ENCODE peak calls at places on chromosome 3, in seven cellular contexts. H is lower lobe of right lung, M is A549, L is astrocyte of the spinal cord, O is AG10803, D is cardiac muscle cell, I is upper lobe of right lung. P is an unnamed sample.

GRCh38 chr3:10867384-10867783 is 51.4 kb downstream of the SLC6A11 start:
- DNase-seq in H (no peak), M (no peak), L (peak; percentile 0), O (peak; percentile 1), D (peak; percentile 28), I (no peak), P (peak; percentile 64)

GRCh38 chr3:197518794-197519451 is 36.8 kb downstream of the BDH1 start:
- DNase-seq in H (peak; percentile 35), M (no peak), L (no peak), O (no peak), D (no peak), I (peak; percentile 48), P (no peak)

GRCh38 chr3:81871358-81872152 is 110.1 kb upstream of the GBE1 start:
- DNase-seq in H (no peak), M (no peak), L (no peak), O (no peak), D (peak; percentile 16), I (no peak), P (no peak)

GRCh38 chr3:118972974-118973373 is 61.7 kb downstream of the IGSF11 start:
- DNase-seq in H (no peak), M (no peak), L (no peak), O (no peak), D (no peak), I (no peak), P (no peak)

GRCh38 chr3:196712514-196713413 is 587 bp downstream of the PIGX start:
- DNase-seq in H (peak; percentile 80), M (peak; percentile 44), L (peak; percentile 58), O (peak; percentile 67), D (peak; percentile 76), I (peak; percentile 89), P (no peak)

GRCh38 chr3:87494264-87494663 is 217.9 kb upstream of the POU1F1 start:
- DNase-seq in H (no peak), M (no peak), L (no peak), O (no peak), D (no peak), I (no peak), P (no peak)

GRCh38 chr3:160796813-160797164 is 40.8 kb downstream of the PPM1L start:
- DNase-seq in H (no peak), M (no peak), L (no peak), O (no peak), D (no peak), I (no peak), P (no peak)

GRCh38 chr3:152159328-152159727 is 109.4 kb upstream of the MBNL1 start:
- DNase-seq in H (no peak), M (peak; percentile 88), L (peak; percentile 87), O (peak; percentile 67), D (peak; percentile 50), I (no peak), P (no peak)

GRCh38 chr3:143814358-143814968 is 33.8 kb downstream of the SLC9A9 start:
- DNase-seq in H (no peak), M (no peak), L (no peak), O (no peak), D (no peak), I (no peak), P (no peak)

GRCh38 chr3:134476977-134477376 is 8.8 kb downstream of the ANAPC13 start:
- DNase-seq in H (no peak), M (no peak), L (no peak), O (peak; percentile 90), D (no peak), I (no peak), P (no peak)

GRCh38 chr3:140128217-140129137 is 193.5 kb downstream of the CLSTN2 start:
- DNase-seq in H (peak; percentile 47), M (peak; percentile 25), L (no peak), O (peak; percentile 28), D (peak; percentile 8), I (peak; percentile 67), P (peak; percentile 63)

GRCh38 chr3:157067114-157067513 is 92.8 kb downstream of the CCNL1 start:
- DNase-seq in H (no peak), M (no peak), L (no peak), O (no peak), D (no peak), I (no peak), P (no peak)

GRCh38 chr3:40873934-40874699 is 325.2 kb upstream of the CTNNB1 start:
- DNase-seq in H (no peak), M (no peak), L (no peak), O (no peak), D (no peak), I (no peak), P (no peak)

GRCh38 chr3:40872562-40872961 is 326.7 kb upstream of the CTNNB1 start:
- DNase-seq in H (no peak), M (no peak), L (no peak), O (no peak), D (no peak), I (no peak), P (no peak)

GRCh38 chr3:40875581-40875980 is 323.7 kb upstream of the CTNNB1 start:
- DNase-seq in H (no peak), M (no peak), L (no peak), O (no peak), D (no peak), I (no peak), P (no peak)

GRCh38 chr3:40871411-40871810 is 327.9 kb upstream of the CTNNB1 start:
- DNase-seq in H (no peak), M (no peak), L (no peak), O (no peak), D (no peak), I (no peak), P (no peak)

DNA sequence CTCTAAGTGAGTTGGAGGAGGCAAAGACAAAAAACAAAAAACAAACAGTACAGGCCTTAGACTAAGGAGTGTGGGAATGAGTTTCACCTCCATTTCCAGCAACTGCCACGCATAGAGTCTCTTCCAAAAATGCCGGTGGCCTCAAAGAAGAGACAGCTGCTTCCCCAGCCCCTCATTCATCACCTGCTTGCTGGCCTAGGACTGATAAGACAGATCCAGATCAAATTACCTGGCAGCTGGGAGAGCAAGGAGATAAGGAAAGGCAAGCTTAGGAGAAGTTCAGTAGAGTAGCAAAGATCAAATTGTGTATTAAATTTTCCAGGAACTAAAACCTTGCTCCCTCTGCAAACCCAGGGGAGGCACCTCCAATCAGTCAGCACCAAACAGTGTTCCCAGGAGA is 325.8 kb upstream of the CTNNB1 start:
- DNase-seq in H (no peak), M (no peak), L (no peak), O (no peak), D (no peak), I (no peak), P (no peak)
- TF ChIP-seq CTCF in H (no peak), M (no peak), L (no peak), O (no peak), D (no peak), I (no peak), P (no peak)

DNA sequence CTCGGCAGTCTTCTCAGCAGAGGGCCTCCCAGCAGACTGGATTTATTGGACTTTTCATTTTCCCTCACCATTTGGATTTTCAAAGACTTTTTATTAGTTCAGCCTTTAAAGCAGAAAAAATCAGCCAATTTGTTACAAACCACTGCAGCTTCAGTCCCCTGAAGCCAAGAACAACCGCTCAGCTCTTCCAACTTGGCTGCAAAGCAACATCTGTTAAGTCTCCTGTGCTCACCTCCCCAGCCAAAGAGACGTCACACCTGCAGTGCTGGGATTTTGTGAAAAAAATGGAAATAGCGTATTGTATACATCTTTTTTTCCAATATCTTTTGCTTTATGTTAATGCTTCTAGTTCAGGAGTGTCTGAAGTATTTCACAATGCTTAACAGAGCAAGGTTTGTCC is 120.8 kb downstream of the GMPS start:
- DNase-seq in H (no peak), M (no peak), L (no peak), O (no peak), D (no peak), I (no peak), P (no peak)
- TF ChIP-seq CTCF in H (no peak), M (no peak), L (no peak), O (no peak), D (no peak), I (no peak), P (no peak)

DNA sequence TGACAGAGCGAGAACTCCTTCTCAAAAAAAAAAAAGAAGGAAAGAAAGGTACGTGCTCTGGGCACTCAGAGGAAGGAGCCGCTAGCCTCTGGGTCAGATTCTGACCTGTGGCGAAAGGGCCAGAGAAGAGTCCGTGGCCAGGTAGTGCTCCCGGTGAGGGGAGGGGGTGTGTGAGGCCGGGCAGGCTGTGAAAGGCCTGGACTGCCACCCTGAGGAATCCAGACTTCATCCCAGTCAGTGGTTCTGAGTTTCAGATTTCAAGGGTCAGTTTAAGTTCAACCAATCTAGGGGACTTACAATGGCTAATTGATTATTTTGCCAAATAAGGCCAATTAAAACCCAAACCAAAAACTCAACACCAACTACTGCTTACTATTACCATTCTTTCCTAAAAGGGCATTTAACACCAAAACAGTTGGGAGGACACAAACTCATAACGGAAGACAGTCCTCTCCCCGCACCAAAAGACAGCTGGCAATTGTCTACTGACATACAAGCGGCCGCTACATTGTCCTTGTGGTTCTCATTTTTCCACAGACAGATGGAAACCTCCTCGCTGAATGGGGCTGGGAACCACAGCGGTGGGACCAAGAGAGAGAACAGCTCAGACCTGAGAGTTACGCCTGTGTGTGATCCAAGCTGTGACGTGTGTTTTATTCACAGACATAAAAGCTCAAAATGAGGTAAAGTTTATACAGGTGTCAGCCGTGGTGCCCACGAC is 30.5 kb downstream of the TMEM44 start:
- DNase-seq in H (no peak), M (no peak), L (no peak), O (no peak), D (no peak), I (no peak), P (no peak)
- TF ChIP-seq CTCF in H (no peak), M (no peak), L (no peak), O (no peak), D (peak; percentile 8), I (no peak), P (no peak)

GRCh38 chr3:107999215-107999775 is 91.5 kb downstream of the CD47 start:
- DNase-seq in H (peak; percentile 55), M (peak; percentile 26), L (peak; percentile 31), O (peak; percentile 38), D (no peak), I (no peak), P (no peak)
- TF ChIP-seq CTCF in H (no peak), M (no peak), L (no peak), O (no peak), D (no peak), I (no peak), P (no peak)

GRCh38 chr3:168532135-168532534 is 436.4 kb upstream of the GOLIM4 start:
- DNase-seq in H (no peak), M (no peak), L (no peak), O (no peak), D (no peak), I (no peak), P (no peak)

GRCh38 chr3:168539909-168540308 is 444.2 kb upstream of the GOLIM4 start:
- DNase-seq in H (no peak), M (no peak), L (no peak), O (no peak), D (no peak), I (no peak), P (no peak)

GRCh38 chr3:168531116-168531515 is 435.4 kb upstream of the GOLIM4 start:
- DNase-seq in H (no peak), M (no peak), L (peak; percentile 54), O (no peak), D (no peak), I (no peak), P (no peak)

GRCh38 chr3:168533600-168533999 is 437.9 kb upstream of the GOLIM4 start:
- DNase-seq in H (no peak), M (no peak), L (no peak), O (no peak), D (no peak), I (no peak), P (no peak)

GRCh38 chr3:168534761-168535160 is 439.0 kb upstream of the GOLIM4 start:
- DNase-seq in H (no peak), M (no peak), L (no peak), O (no peak), D (no peak), I (no peak), P (no peak)
- TF ChIP-seq CTCF in H (no peak), M (no peak), L (no peak), O (no peak), D (no peak), I (no peak), P (no peak)